ENCODE peak calls at places on chromosome 11, in six cellular contexts. One of them, this sample, is unnamed.
A peak's percentile ranks its signal among the peaks of the same experiment; 100 is the strongest.

GRCh38 chr11:111549869-111550203 is 9.3 kb downstream of the LAYN start:
- DNase-seq in IMR-90: no peak
- DNase-seq in neuronal stem cell: no peak
- DNase-seq in H9: no peak
- DNase-seq in H1: no peak
- DNase-seq in mesenchymal stem cell: no peak
- DNase-seq in this sample: no peak

GRCh38 chr11:88596786-88597185 is 259.2 kb upstream of the CTSC start:
- DNase-seq in neuronal stem cell: no peak
- DNase-seq in H9: no peak
- DNase-seq in mesenchymal stem cell: no peak
- DNase-seq in IMR-90: no peak
- DNase-seq in H1: no peak
- DNase-seq in this sample: no peak

GRCh38 chr11:127270848-127271247 is 270.3 kb upstream of the KIRREL3 start:
- DNase-seq in H9: no peak
- DNase-seq in neuronal stem cell: no peak
- DNase-seq in IMR-90: no peak
- DNase-seq in H1: no peak
- DNase-seq in mesenchymal stem cell: no peak
- DNase-seq in this sample: no peak

GRCh38 chr11:117074122-117074521 is 24.1 kb downstream of the SIK3 start:
- DNase-seq in H1: no peak
- DNase-seq in IMR-90: no peak
- DNase-seq in H9: no peak
- DNase-seq in neuronal stem cell: no peak
- DNase-seq in mesenchymal stem cell: no peak
- DNase-seq in this sample: no peak

GRCh38 chr11:118612378-118612777 is 5.0 kb downstream of the PHLDB1 start:
- DNase-seq in mesenchymal stem cell: peak; percentile 88
- DNase-seq in IMR-90: peak; percentile 23
- DNase-seq in H1: no peak
- DNase-seq in H9: peak; percentile 26
- DNase-seq in neuronal stem cell: no peak
- DNase-seq in this sample: no peak

GRCh38 chr11:117045196-117045595 is 53.0 kb downstream of the SIK3 start:
- DNase-seq in H9: no peak
- DNase-seq in H1: no peak
- DNase-seq in IMR-90: peak; percentile 61
- DNase-seq in neuronal stem cell: no peak
- DNase-seq in mesenchymal stem cell: peak; percentile 45
- DNase-seq in this sample: peak; percentile 55

GRCh38 chr11:113773092-113773415 is 438 bp downstream of the ZW10 start:
- DNase-seq in H1: no peak
- DNase-seq in mesenchymal stem cell: no peak
- DNase-seq in IMR-90: peak; percentile 25
- DNase-seq in neuronal stem cell: no peak
- DNase-seq in H9: no peak
- DNase-seq in this sample: peak; percentile 38

GRCh38 chr11:72669527-72669926 is 4.7 kb downstream of the PDE2A start:
- DNase-seq in IMR-90: no peak
- DNase-seq in mesenchymal stem cell: no peak
- DNase-seq in H9: no peak
- DNase-seq in neuronal stem cell: no peak
- DNase-seq in H1: no peak
- DNase-seq in this sample: no peak

GRCh38 chr11:45982656-45983470 is 60.4 kb downstream of the LARGE2 start:
- DNase-seq in neuronal stem cell: peak; percentile 42
- DNase-seq in mesenchymal stem cell: peak; percentile 83
- DNase-seq in IMR-90: peak; percentile 88
- DNase-seq in H1: peak; percentile 84
- DNase-seq in H9: peak; percentile 87
- DNase-seq in this sample: peak; percentile 70

GRCh38 chr11:38448284-38448683 is 1850.2 kb upstream of the RAG2 start:
- DNase-seq in H9: no peak
- DNase-seq in mesenchymal stem cell: no peak
- DNase-seq in H1: no peak
- DNase-seq in IMR-90: no peak
- DNase-seq in neuronal stem cell: no peak
- DNase-seq in this sample: no peak

GRCh38 chr11:75260396-75260795 is 19.8 kb downstream of the TPBGL start:
- DNase-seq in IMR-90: no peak
- DNase-seq in H9: peak; percentile 28
- DNase-seq in neuronal stem cell: no peak
- DNase-seq in mesenchymal stem cell: no peak
- DNase-seq in H1: no peak
- DNase-seq in this sample: no peak

GRCh38 chr11:114051558-114051957 is 8.0 kb upstream of the ZBTB16 start:
- DNase-seq in H9: no peak
- DNase-seq in IMR-90: no peak
- DNase-seq in H1: no peak
- DNase-seq in neuronal stem cell: no peak
- DNase-seq in mesenchymal stem cell: no peak
- DNase-seq in this sample: no peak

GRCh38 chr11:119774180-119774763 is 45.3 kb upstream of the NECTIN1 start:
- DNase-seq in IMR-90: peak; percentile 13
- DNase-seq in H9: peak; percentile 52
- DNase-seq in neuronal stem cell: peak; percentile 68
- DNase-seq in H1: no peak
- DNase-seq in mesenchymal stem cell: peak; percentile 41
- DNase-seq in this sample: no peak

GRCh38 chr11:119773016-119773415 is 44.0 kb upstream of the NECTIN1 start:
- DNase-seq in H9: no peak
- DNase-seq in neuronal stem cell: no peak
- DNase-seq in mesenchymal stem cell: no peak
- DNase-seq in IMR-90: no peak
- DNase-seq in H1: no peak
- DNase-seq in this sample: no peak

GRCh38 chr11:119776031-119776636 is 47.1 kb upstream of the NECTIN1 start:
- DNase-seq in IMR-90: no peak
- DNase-seq in mesenchymal stem cell: no peak
- DNase-seq in H9: no peak
- DNase-seq in neuronal stem cell: no peak
- DNase-seq in H1: no peak
- DNase-seq in this sample: no peak

GRCh38 chr11:119771210-119771770 is 42.3 kb upstream of the NECTIN1 start:
- DNase-seq in mesenchymal stem cell: no peak
- DNase-seq in H1: no peak
- DNase-seq in neuronal stem cell: no peak
- DNase-seq in IMR-90: no peak
- DNase-seq in H9: no peak
- DNase-seq in this sample: no peak

DNA sequence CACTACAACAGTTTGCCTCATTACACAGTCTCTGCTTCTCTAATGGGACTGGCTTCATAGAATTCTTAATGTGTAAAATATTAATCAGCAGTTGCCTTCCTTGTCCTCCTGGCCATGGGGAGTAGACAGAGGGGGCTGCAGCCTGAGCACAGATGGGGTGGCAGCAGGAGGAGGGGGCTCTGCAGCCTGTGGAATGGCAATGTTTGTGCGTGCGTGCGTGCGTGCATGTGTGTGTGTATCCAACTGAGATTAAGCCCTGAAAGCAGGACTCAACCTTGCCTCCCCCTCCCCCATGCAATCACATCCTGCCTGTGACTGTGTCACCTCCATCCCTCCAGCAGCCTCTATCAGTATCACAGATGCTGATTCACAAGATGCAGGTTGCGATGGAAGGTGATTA is 43.6 kb upstream of the NECTIN1 start:
- DNase-seq in neuronal stem cell: no peak
- DNase-seq in H1: no peak
- DNase-seq in H9: no peak
- DNase-seq in IMR-90: no peak
- DNase-seq in mesenchymal stem cell: no peak
- DNase-seq in this sample: no peak
- H4K91ac ChIP-seq in neuronal stem cell: no peak overlapping the region
- H4K91ac ChIP-seq in H1: no peak overlapping the region
- H4K91ac ChIP-seq in H9: no peak overlapping the region
- H4K91ac ChIP-seq in IMR-90: no peak overlapping the region
- H4K91ac ChIP-seq in mesenchymal stem cell: no peak overlapping the region
- H4K91ac ChIP-seq in this sample: no peak overlapping the region

GRCh38 chr11:66747480-66747879 is 18.5 kb upstream of the SPTBN2 start:
- DNase-seq in mesenchymal stem cell: no peak
- DNase-seq in H9: no peak
- DNase-seq in IMR-90: no peak
- DNase-seq in H1: no peak
- DNase-seq in neuronal stem cell: no peak
- DNase-seq in this sample: no peak
- H3K27ac ChIP-seq in mesenchymal stem cell: no peak overlapping the region
- H3K27ac ChIP-seq in H9: no peak overlapping the region
- H3K27ac ChIP-seq in IMR-90: no peak overlapping the region
- H3K27ac ChIP-seq in H1: no peak overlapping the region
- H3K27ac ChIP-seq in neuronal stem cell: no peak overlapping the region
- H3K27ac ChIP-seq in this sample: no peak overlapping the region

DNA sequence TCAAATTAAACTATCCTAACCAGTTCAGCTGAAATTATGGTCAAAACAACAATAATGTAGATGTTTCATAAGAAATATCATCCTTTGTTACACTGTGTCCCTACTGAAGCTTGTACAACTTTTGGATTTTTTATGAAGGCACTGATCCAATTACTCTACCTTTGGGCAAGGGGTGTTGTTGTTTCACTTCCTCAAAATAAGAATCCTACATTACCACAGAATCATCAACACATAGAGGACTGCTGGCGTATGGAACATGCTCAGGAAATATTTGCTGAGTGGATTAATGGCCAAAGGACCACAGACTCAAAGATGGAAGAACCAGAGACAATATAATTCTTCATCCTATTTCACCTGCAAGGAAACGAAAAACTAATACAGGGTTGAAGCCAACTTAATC is 907.5 kb upstream of the CCDC90B start:
- DNase-seq in H1: no peak
- DNase-seq in H9: no peak
- DNase-seq in neuronal stem cell: no peak
- DNase-seq in IMR-90: no peak
- DNase-seq in mesenchymal stem cell: no peak
- DNase-seq in this sample: no peak
- H4K8ac ChIP-seq in H1: no peak overlapping the region
- H4K8ac ChIP-seq in H9: no peak overlapping the region
- H4K8ac ChIP-seq in neuronal stem cell: no peak overlapping the region
- H4K8ac ChIP-seq in IMR-90: no peak overlapping the region
- H4K8ac ChIP-seq in mesenchymal stem cell: no peak overlapping the region
- H4K8ac ChIP-seq in this sample: no peak overlapping the region

GRCh38 chr11:106420048-106420665 is 342.7 kb downstream of the AASDHPPT start:
- DNase-seq in H9: no peak
- DNase-seq in IMR-90: no peak
- DNase-seq in H1: no peak
- DNase-seq in neuronal stem cell: no peak
- DNase-seq in mesenchymal stem cell: no peak
- DNase-seq in this sample: peak; percentile 35

GRCh38 chr11:106422585-106422984 is 345.1 kb downstream of the AASDHPPT start:
- DNase-seq in neuronal stem cell: no peak
- DNase-seq in mesenchymal stem cell: no peak
- DNase-seq in IMR-90: no peak
- DNase-seq in H9: no peak
- DNase-seq in H1: no peak
- DNase-seq in this sample: no peak

GRCh38 chr11:106421673-106422292 is 344.3 kb downstream of the AASDHPPT start:
- DNase-seq in H1: no peak
- DNase-seq in neuronal stem cell: no peak
- DNase-seq in mesenchymal stem cell: no peak
- DNase-seq in H9: no peak
- DNase-seq in IMR-90: no peak
- DNase-seq in this sample: peak; percentile 29

GRCh38 chr11:106418786-106419185 is 341.3 kb downstream of the AASDHPPT start:
- DNase-seq in H9: no peak
- DNase-seq in IMR-90: no peak
- DNase-seq in mesenchymal stem cell: no peak
- DNase-seq in neuronal stem cell: no peak
- DNase-seq in H1: no peak
- DNase-seq in this sample: no peak

DNA sequence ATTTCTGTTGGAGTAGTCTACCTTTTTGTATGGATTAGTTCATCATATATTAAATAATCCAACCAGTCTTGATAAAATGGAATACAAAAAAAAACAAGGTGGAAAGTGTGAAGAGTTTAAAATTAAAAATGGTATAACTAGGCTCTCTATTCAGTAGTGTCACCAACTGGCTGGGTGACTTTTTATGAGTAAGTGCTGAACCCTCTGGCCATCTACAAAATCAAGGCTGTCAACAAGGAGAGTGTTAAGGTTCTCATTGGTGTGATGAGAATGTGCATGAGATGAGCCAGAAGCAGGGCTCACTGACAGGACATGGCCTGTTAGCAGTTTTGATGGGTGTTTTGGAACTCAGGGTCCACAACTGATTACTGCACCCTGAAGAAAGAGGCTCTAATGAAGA is 343.2 kb downstream of the AASDHPPT start:
- DNase-seq in H9: no peak
- DNase-seq in H1: no peak
- DNase-seq in mesenchymal stem cell: no peak
- DNase-seq in neuronal stem cell: no peak
- DNase-seq in IMR-90: no peak
- DNase-seq in this sample: peak; percentile 74
- H4K91ac ChIP-seq in H9: no peak overlapping the region
- H4K91ac ChIP-seq in H1: no peak overlapping the region
- H4K91ac ChIP-seq in mesenchymal stem cell: no peak overlapping the region
- H4K91ac ChIP-seq in neuronal stem cell: no peak overlapping the region
- H4K91ac ChIP-seq in IMR-90: no peak overlapping the region
- H4K91ac ChIP-seq in this sample: no peak overlapping the region

DNA sequence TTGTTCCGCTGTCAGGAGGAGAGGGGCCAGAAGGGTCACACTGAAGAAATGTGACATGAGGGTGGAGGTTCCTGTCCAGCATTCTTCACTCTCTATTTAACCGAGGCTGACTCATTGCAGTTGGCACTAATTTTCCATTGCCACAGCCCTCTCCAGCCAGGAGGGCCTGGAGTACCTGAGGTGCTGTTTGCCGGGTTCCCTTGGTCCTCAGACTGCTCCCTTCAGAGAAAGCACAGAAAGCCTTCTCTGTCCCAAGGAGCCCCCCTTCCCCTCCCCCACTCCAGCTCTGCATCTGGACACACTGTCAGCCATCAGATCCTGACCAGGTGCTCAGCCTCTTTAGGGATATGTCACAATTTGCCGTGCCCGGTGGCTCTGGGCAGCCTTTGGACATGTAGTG is 3.1 kb upstream of the C11orf91 start:
- DNase-seq in IMR-90: peak; percentile 35
- DNase-seq in neuronal stem cell: no peak
- DNase-seq in H1: no peak
- DNase-seq in H9: no peak
- DNase-seq in mesenchymal stem cell: no peak
- DNase-seq in this sample: no peak
- H3K27ac ChIP-seq in IMR-90: no peak overlapping the region
- H3K27ac ChIP-seq in neuronal stem cell: no peak overlapping the region
- H3K27ac ChIP-seq in H1: no peak overlapping the region
- H3K27ac ChIP-seq in H9: no peak overlapping the region
- H3K27ac ChIP-seq in mesenchymal stem cell: no peak overlapping the region
- H3K27ac ChIP-seq in this sample: no peak overlapping the region

This sample was measured in trophoblast cell.